ENCODE peak calls at places on chromosomes 7 and 10, in eight cellular contexts. One of them, this sample, is unnamed.

GRCh38 chr7:26531926-26532325 is 240.3 kb downstream of the SNX10 start:
- DNase-seq in suprapubic skin: no peak
- DNase-seq in tibial nerve: no peak
- DNase-seq in transverse colon: no peak
- DNase-seq in GM12878: no peak
- DNase-seq in SK-N-SH: no peak
- DNase-seq in A549: no peak
- DNase-seq in stomach: no peak
- DNase-seq in this sample: no peak

GRCh38 chr10:133458710-133459453 is 5.1 kb downstream of the SCART1 start:
- DNase-seq in stomach: peak
- DNase-seq in SK-N-SH: no peak
- DNase-seq in transverse colon: no peak
- DNase-seq in suprapubic skin: no peak
- DNase-seq in GM12878: no peak
- DNase-seq in tibial nerve: no peak
- DNase-seq in A549: no peak
- DNase-seq in this sample: no peak

GRCh38 chr7:13291010-13291409 is 603.6 kb downstream of the ARL4A start:
- DNase-seq in A549: no peak
- DNase-seq in stomach: no peak
- DNase-seq in tibial nerve: no peak
- DNase-seq in suprapubic skin: no peak
- DNase-seq in GM12878: no peak
- DNase-seq in SK-N-SH: no peak
- DNase-seq in transverse colon: no peak
- DNase-seq in this sample: no peak

GRCh38 chr7:5528071-5528814 is 104.6 kb upstream of the TNRC18 start:
- DNase-seq in suprapubic skin: peak
- DNase-seq in tibial nerve: no peak
- DNase-seq in GM12878: no peak
- DNase-seq in transverse colon: peak
- DNase-seq in stomach: peak
- DNase-seq in A549: peak
- DNase-seq in SK-N-SH: no peak
- DNase-seq in this sample: peak

GRCh38 chr10:117137031-117137910 is 799 bp downstream of the VAX1 start:
- DNase-seq in tibial nerve: no peak
- DNase-seq in A549: peak
- DNase-seq in transverse colon: no peak
- DNase-seq in stomach: no peak
- DNase-seq in GM12878: no peak
- DNase-seq in SK-N-SH: peak
- DNase-seq in suprapubic skin: no peak
- DNase-seq in this sample: no peak

GRCh38 chr7:143013897-143014296 is 13.0 kb downstream of the OR9A2 start:
- DNase-seq in tibial nerve: no peak
- DNase-seq in GM12878: no peak
- DNase-seq in A549: peak
- DNase-seq in stomach: no peak
- DNase-seq in SK-N-SH: no peak
- DNase-seq in transverse colon: no peak
- DNase-seq in suprapubic skin: no peak
- DNase-seq in this sample: no peak

GRCh38 chr7:90749774-90750173 is 153.7 kb downstream of the CDK14 start:
- DNase-seq in tibial nerve: no peak
- DNase-seq in GM12878: no peak
- DNase-seq in suprapubic skin: no peak
- DNase-seq in A549: peak
- DNase-seq in transverse colon: no peak
- DNase-seq in stomach: no peak
- DNase-seq in SK-N-SH: peak
- DNase-seq in this sample: no peak

GRCh38 chr10:79178614-79179403 is 110.0 kb downstream of the ZMIZ1 start:
- DNase-seq in stomach: no peak
- DNase-seq in SK-N-SH: peak
- DNase-seq in tibial nerve: no peak
- DNase-seq in transverse colon: no peak
- DNase-seq in GM12878: no peak
- DNase-seq in A549: no peak
- DNase-seq in suprapubic skin: no peak
- DNase-seq in this sample: peak

GRCh38 chr10:122636953-122637352 is 62.7 kb downstream of the C10orf120 start:
- DNase-seq in tibial nerve: no peak
- DNase-seq in transverse colon: no peak
- DNase-seq in stomach: peak
- DNase-seq in GM12878: no peak
- DNase-seq in SK-N-SH: peak
- DNase-seq in suprapubic skin: no peak
- DNase-seq in A549: no peak
- DNase-seq in this sample: peak

GRCh38 chr10:61662794-61663259 is at the start of gene CABCOCO1:
- DNase-seq in A549: peak
- DNase-seq in tibial nerve: no peak
- DNase-seq in stomach: peak
- DNase-seq in SK-N-SH: peak
- DNase-seq in GM12878: no peak
- DNase-seq in transverse colon: peak
- DNase-seq in suprapubic skin: peak
- DNase-seq in this sample: peak

GRCh38 chr7:108824840-108825540 is 255.3 kb downstream of the DNAJB9 start:
- DNase-seq in A549: peak
- DNase-seq in tibial nerve: no peak
- DNase-seq in transverse colon: no peak
- DNase-seq in stomach: no peak
- DNase-seq in GM12878: no peak
- DNase-seq in suprapubic skin: no peak
- DNase-seq in SK-N-SH: no peak
- DNase-seq in this sample: no peak

DNA sequence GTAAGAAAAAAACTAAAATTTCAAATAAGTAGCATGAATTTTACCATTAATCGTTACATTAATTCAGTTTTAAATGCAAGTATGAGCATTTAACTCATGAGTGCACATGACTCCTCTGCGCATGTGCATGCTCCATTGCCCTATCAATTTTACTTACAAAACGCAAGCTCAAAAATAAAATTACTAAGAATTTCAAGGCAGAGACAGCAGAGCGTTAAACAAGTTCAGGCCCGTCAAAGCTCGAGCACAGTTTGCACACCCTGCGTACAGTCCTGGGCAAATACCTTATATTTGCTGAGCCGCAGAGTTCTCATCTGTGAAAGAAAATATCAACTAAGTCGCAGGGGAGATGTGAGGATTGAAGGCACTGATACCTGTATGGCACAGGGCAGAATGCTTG is 373.6 kb downstream of the BBS9 start:
- DNase-seq in A549: no peak
- DNase-seq in suprapubic skin: no peak
- DNase-seq in transverse colon: no peak
- DNase-seq in GM12878: no peak
- DNase-seq in tibial nerve: no peak
- DNase-seq in SK-N-SH: no peak
- DNase-seq in stomach: no peak
- DNase-seq in this sample: no peak
- TF ChIP-seq EP300 in A549: no peak
- TF ChIP-seq EP300 in suprapubic skin: no peak
- TF ChIP-seq EP300 in transverse colon: no peak
- TF ChIP-seq EP300 in GM12878: no peak
- TF ChIP-seq EP300 in tibial nerve: no peak
- TF ChIP-seq EP300 in SK-N-SH: no peak
- TF ChIP-seq EP300 in stomach: no peak
- TF ChIP-seq EP300 in this sample: no peak

GRCh38 chr7:159142204-159142603 is 2.5 kb downstream of the VIPR2 start:
- DNase-seq in tibial nerve: no peak
- DNase-seq in A549: no peak
- DNase-seq in suprapubic skin: no peak
- DNase-seq in transverse colon: no peak
- DNase-seq in stomach: no peak
- DNase-seq in GM12878: no peak
- DNase-seq in SK-N-SH: no peak
- DNase-seq in this sample: no peak
- H3K4me3 ChIP-seq in tibial nerve: no peak
- H3K4me3 ChIP-seq in A549: no peak
- H3K4me3 ChIP-seq in suprapubic skin: no peak
- H3K4me3 ChIP-seq in transverse colon: no peak
- H3K4me3 ChIP-seq in stomach: no peak
- H3K4me3 ChIP-seq in GM12878: no peak
- H3K4me3 ChIP-seq in SK-N-SH: no peak
- H3K4me3 ChIP-seq in this sample: no peak

GRCh38 chr7:30074422-30075030 is 46.3 kb downstream of the PLEKHA8 start:
- DNase-seq in SK-N-SH: peak
- DNase-seq in tibial nerve: no peak
- DNase-seq in transverse colon: no peak
- DNase-seq in stomach: no peak
- DNase-seq in A549: peak
- DNase-seq in suprapubic skin: no peak
- DNase-seq in GM12878: no peak
- DNase-seq in this sample: no peak
- TF ChIP-seq EP300 in SK-N-SH: no peak
- TF ChIP-seq EP300 in tibial nerve: no peak
- TF ChIP-seq EP300 in transverse colon: no peak
- TF ChIP-seq EP300 in stomach: no peak
- TF ChIP-seq EP300 in A549: no peak
- TF ChIP-seq EP300 in suprapubic skin: no peak
- TF ChIP-seq EP300 in GM12878: no peak
- TF ChIP-seq EP300 in this sample: no peak

DNA sequence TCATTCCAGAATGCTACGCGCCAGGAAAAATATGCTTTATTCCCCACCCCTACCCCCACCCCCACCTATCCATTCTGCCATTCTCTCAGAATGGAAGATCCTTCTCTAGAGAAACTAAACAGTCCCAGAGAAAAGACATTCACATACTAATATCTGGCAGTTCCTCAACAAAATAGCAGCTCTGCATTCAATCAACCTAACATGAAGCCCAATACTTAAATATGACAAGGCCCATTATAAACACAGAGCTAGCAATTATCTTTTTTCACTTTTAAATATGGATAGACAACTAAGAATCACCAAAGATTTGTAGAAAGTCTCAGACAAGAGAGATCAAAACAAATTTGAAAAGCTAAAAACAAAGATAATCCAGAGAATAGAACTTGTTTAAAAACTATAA is 16.3 kb downstream of the CACUL1 start:
- DNase-seq in transverse colon: no peak
- DNase-seq in GM12878: no peak
- DNase-seq in SK-N-SH: no peak
- DNase-seq in suprapubic skin: no peak
- DNase-seq in stomach: no peak
- DNase-seq in A549: no peak
- DNase-seq in tibial nerve: no peak
- DNase-seq in this sample: no peak
- H3K4me3 ChIP-seq in transverse colon: no peak
- H3K4me3 ChIP-seq in GM12878: no peak
- H3K4me3 ChIP-seq in SK-N-SH: no peak
- H3K4me3 ChIP-seq in suprapubic skin: no peak
- H3K4me3 ChIP-seq in stomach: no peak
- H3K4me3 ChIP-seq in A549: no peak
- H3K4me3 ChIP-seq in tibial nerve: no peak
- H3K4me3 ChIP-seq in this sample: no peak

GRCh38 chr10:82453678-82454293 is 578.8 kb downstream of the NRG3 start:
- DNase-seq in transverse colon: no peak
- DNase-seq in A549: no peak
- DNase-seq in tibial nerve: no peak
- DNase-seq in SK-N-SH: peak
- DNase-seq in stomach: no peak
- DNase-seq in GM12878: no peak
- DNase-seq in suprapubic skin: no peak
- DNase-seq in this sample: no peak
- TF ChIP-seq EP300 in transverse colon: no peak
- TF ChIP-seq EP300 in A549: no peak
- TF ChIP-seq EP300 in tibial nerve: no peak
- TF ChIP-seq EP300 in SK-N-SH: peak
- TF ChIP-seq EP300 in stomach: no peak
- TF ChIP-seq EP300 in GM12878: no peak
- TF ChIP-seq EP300 in suprapubic skin: no peak
- TF ChIP-seq EP300 in this sample: no peak

DNA sequence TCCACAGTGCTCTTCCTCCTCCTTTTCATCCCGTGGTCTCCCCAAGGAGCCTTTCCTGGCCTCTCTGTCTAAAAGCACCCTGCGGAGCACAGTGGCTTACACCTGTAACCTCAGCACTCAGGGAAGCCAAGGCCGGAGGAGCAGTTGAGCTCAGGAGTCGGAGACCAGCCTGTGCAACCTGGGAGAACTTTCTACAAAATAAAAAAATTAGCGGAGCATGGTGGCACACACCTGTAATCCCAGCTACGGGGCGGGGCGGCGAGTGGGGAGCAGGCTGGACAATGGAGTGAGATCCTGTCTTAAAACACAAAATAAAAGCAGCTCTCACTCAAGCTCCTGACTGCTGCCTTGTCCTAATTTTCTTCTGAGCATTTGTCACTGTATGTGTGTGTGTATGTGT is 1.4 kb upstream of the COBL start:
- DNase-seq in stomach: no peak
- DNase-seq in A549: no peak
- DNase-seq in GM12878: no peak
- DNase-seq in tibial nerve: no peak
- DNase-seq in transverse colon: no peak
- DNase-seq in SK-N-SH: no peak
- DNase-seq in suprapubic skin: no peak
- DNase-seq in this sample: peak
- H3K4me3 ChIP-seq in stomach: peak
- H3K4me3 ChIP-seq in A549: no peak
- H3K4me3 ChIP-seq in GM12878: no peak
- H3K4me3 ChIP-seq in tibial nerve: no peak
- H3K4me3 ChIP-seq in transverse colon: no peak
- H3K4me3 ChIP-seq in SK-N-SH: no peak
- H3K4me3 ChIP-seq in suprapubic skin: no peak
- H3K4me3 ChIP-seq in this sample: no peak

This sample was measured in sigmoid colon.